ENCODE peak calls at places on chromosomes 7 and 10, in four cellular contexts. E is brain microvascular endothelial cell, Q is breast epithelium, A is RWPE2. U is an unnamed sample.
A peak's percentile ranks its signal among the peaks of the same experiment; 100 is the strongest.

GRCh38 chr10:24550680-24551079 is 173.0 kb downstream of the ARHGAP21 start:
- DNase-seq in E (no peak), Q (no peak), A (no peak), U (no peak)

GRCh38 chr10:74415440-74415839 is 264.4 kb downstream of the ADK start:
- DNase-seq in E (no peak), Q (no peak), A (no peak), U (no peak)

GRCh38 chr10:28411648-28412047 is 108.8 kb upstream of the MPP7 start:
- DNase-seq in E (no peak), Q (no peak), A (no peak), U (no peak)

GRCh38 chr10:73906524-73907447 is 4.1 kb upstream of the PLAU start:
- DNase-seq in E (peak; percentile 94), Q (no peak), A (peak; percentile 94), U (peak; percentile 98)

GRCh38 chr10:110175406-110175805 is 32.0 kb upstream of the MXI1 start:
- DNase-seq in E (peak; percentile 9), Q (no peak), A (no peak), U (no peak)

GRCh38 chr10:124604214-124605000 is 139.8 kb downstream of the FAM53B start:
- DNase-seq in E (no peak), Q (no peak), A (no peak), U (no peak)

GRCh38 chr7:149060161-149060560 is 30.4 kb downstream of the ZNF786 start:
- DNase-seq in E (no peak), Q (no peak), A (no peak), U (no peak)

GRCh38 chr10:50625663-50626062 is 1.9 kb upstream of the SGMS1 start:
- DNase-seq in E (no peak), Q (no peak), A (no peak), U (no peak)

GRCh38 chr7:28297821-28298439 is 114.4 kb upstream of the CREB5 start:
- DNase-seq in E (no peak), Q (no peak), A (no peak), U (no peak)

GRCh38 chr7:64638822-64639221 is 27.1 kb upstream of the ZNF107 start:
- DNase-seq in E (no peak), Q (no peak), A (no peak), U (no peak)

GRCh38 chr7:2779086-2779485 is 65.0 kb downstream of the GNA12 start:
- DNase-seq in E (peak; percentile 11), Q (no peak), A (no peak), U (no peak)

GRCh38 chr7:22108151-22108845 is 162.6 kb upstream of the CDCA7L start:
- DNase-seq in E (no peak), Q (no peak), A (no peak), U (no peak)

GRCh38 chr7:133742709-133743538 is 384.2 kb upstream of the LRGUK start:
- DNase-seq in E (peak; percentile 42), Q (no peak), A (no peak), U (no peak)

GRCh38 chr7:30931927-30932540 is 20.4 kb downstream of the AQP1 start:
- DNase-seq in E (no peak), Q (no peak), A (no peak), U (no peak)

GRCh38 chr7:111212857-111213523 is 122.1 kb downstream of the LRRN3 start:
- DNase-seq in E (no peak), Q (no peak), A (no peak), U (no peak)

GRCh38 chr7:12004547-12004946 is 172.5 kb upstream of the THSD7A start:
- DNase-seq in E (no peak), Q (no peak), A (no peak), U (no peak)

GRCh38 chr7:129781128-129781855 is 169.8 kb downstream of the NRF1 start:
- DNase-seq in E (no peak), Q (no peak), A (no peak), U (no peak)

GRCh38 chr10:102434251-102434913 is 2.0 kb upstream of the CUEDC2 start:
- DNase-seq in E (no peak), Q (no peak), A (no peak), U (no peak)

GRCh38 chr10:44955408-44956070 is 4.1 kb upstream of the RASSF4 start:
- DNase-seq in E (no peak), Q (no peak), A (no peak), U (no peak)

GRCh38 chr7:130149575-130150139 is 55.5 kb downstream of the TMEM209 start:
- DNase-seq in E (no peak), Q (no peak), A (no peak), U (no peak)

GRCh38 chr7:30906520-30907240 is 5.0 kb upstream of the AQP1 start:
- DNase-seq in E (no peak), Q (no peak), A (no peak), U (no peak)

GRCh38 chr7:116222501-116222900 is 12.2 kb downstream of the TES start:
- DNase-seq in E (no peak), Q (no peak), A (no peak), U (no peak)
- H3K4me3 ChIP-seq in E (no peak overlapping the region), Q (no peak overlapping the region), A (no peak overlapping the region), U (no peak overlapping the region)

DNA sequence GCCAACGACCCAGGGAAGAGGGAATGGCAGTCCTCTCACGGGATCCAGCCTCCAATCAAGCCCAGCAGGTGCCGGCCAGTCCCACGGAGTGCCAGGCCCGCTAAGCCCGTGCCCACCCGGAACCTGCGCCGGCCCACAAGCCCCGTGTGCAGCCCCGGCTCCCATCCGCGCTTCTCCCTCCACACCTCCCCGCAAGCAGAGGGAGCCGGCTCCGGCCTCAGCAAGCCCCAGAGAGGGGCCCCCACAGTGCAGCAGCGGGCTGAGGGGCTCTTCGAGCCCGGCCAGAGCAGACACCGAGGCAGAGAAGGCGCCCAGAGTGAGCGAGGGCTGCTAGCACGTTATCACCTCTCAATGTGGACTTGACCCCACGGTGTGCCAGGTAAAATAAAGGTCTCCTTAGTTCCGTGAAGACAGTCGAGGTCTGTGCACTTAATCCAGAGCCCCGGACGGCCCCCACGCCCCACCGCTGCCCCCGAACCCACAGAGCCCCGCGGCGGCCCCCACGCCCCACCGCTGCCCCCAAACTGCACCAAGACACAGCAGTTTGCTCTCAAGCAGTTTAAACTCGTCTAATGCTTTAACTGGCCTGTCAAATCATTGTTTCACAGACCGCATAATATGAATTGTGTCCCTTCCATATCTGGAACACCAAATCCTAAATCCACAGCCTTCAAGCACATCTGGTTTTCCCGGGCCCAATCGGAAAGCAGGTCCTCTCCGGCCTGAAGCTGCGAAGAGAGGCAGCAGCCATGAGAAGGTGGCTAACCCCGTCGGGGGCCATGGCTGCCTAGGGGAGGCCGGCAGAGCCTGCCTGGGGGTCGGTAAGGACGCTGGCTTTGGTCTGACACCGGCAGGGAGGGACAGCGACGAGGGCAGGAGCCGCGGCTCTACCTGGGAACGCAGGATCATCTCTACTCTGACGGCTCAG is 307.8 kb downstream of the PTPRN2 start:
- DNase-seq in E (no peak), Q (peak; percentile 27), A (peak; percentile 33), U (no peak)
- H3K4me3 ChIP-seq in E (no peak overlapping the region), Q (no peak overlapping the region), A (no peak overlapping the region), U (no peak overlapping the region)

DNA sequence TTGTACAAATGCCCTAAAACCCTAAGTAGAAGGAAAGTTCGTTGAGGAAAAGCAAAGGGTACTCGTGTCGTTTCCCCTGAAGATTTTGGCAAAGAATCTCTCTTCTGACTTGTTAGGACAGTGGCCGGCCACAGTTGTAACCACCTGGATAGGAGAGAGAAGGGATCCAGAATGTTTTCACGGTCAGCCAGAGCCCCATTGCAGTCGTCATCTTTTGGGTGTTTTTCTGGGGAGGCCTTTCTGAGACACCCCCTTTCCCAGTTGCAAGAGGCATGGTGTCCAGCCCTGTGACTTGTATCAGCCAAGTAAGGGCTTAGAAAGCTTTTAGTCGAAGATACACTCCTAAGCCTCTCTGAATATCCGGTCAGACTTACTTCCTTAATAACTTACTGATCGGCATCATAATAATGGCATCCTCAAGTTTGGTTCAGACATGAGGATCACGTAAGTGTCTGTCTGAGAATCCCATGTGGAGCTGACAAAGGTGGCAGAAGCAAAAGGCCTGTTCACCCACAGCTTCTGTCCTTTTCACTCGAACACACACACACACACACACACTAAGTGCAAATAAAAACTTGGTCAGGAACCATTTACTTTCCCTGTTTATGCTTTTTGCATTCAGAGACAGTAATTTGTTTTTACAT is 435.7 kb upstream of the GALNT17 start:
- DNase-seq in E (peak; percentile 13), Q (no peak), A (no peak), U (no peak)
- H3K4me3 ChIP-seq in E (peak overlapping the region; percentile 81), Q (peak overlapping the region; percentile 78), A (no peak overlapping the region), U (peak overlapping the region; percentile 79)

DNA sequence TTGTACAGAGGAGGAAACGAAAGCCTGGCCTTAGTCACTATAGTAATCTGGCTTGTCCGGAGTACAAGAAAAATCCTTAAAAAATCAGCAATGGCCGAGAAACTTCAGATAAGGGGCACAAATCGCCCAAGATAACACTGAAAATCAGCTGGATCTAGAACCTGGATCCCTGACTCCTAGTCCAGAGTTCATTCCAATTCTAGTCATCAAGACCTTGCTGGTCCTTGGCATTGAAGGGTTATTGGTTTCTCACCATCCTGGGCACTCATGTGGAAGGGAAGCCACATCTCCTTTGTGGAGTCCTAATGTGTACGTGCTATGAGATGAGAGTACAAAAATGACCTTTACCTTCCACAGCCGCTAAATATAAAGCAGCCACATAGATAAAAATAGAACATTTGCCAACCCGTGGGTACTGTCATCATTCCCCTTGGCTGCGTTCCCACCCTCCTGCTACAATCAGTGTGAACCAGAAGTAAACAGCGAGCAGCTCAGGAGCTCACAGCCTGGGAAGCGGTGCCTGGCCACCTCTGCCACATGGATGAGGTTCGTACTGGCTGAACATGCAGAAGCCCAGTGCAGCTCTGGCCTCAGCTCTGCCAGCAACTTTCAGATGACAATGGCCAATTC is 116.0 kb upstream of the PDLIM1 start:
- DNase-seq in E (no peak), Q (no peak), A (no peak), U (no peak)
- H3K4me3 ChIP-seq in E (no peak overlapping the region), Q (no peak overlapping the region), A (no peak overlapping the region), U (no peak overlapping the region)

DNA sequence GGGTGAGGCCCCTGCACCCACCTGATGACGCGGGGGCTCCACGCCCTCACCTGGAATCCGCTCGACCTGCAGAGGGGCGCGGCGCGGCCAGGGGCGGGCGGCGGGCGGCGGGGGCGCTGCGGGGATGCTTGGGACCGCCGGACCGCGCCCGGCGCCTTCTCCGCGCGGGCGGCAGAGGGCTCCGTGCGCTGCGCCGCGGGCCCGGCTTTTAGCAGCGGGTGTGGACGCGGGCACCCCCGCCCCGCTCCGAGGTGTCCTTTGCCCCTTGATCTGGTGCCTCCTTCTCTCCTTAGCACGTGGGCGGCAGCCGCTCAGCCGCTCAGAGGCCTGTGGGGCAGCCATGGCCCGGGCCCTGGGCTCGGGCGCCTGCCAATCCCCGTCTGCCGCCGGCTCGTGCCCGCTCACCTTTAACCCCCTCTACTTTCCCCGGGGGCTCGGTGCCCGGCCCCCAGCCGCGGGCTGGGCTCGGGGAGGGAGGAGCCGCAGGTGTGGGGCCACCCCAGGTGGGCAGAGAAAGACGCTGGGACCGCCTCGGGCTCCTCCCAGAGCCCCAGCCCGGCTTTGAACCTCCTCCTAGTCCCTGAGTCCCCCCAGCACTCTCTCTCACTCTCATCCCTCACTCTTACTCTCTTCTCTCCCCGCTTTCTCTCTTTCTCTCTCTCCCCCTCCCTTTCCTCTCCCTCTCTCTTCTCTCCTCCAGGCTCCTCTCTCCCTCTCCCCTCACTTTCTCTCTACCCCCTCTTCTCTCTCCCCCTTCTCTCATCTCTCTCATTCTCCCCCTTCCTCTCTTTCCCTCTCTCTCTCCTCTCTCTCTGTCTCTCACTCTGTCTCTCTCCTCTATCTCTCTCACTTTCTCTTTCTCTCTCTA is 19.7 kb upstream of the VPS37D start:
- DNase-seq in E (no peak), Q (no peak), A (no peak), U (no peak)
- H3K4me3 ChIP-seq in E (no peak overlapping the region), Q (peak overlapping the region; percentile 47), A (peak overlapping the region; percentile 30), U (peak overlapping the region; percentile 24)

GRCh38 chr7:79820387-79820786 is 314.2 kb upstream of the GNAI1 start:
- DNase-seq in E (peak; percentile 84), Q (no peak), A (no peak), U (peak; percentile 19)
- H3K4me3 ChIP-seq in E (peak overlapping the region; percentile 23), Q (no peak overlapping the region), A (no peak overlapping the region), U (no peak overlapping the region)